ENCODE peak calls at places on chromosomes 6 and 20, in eight cellular contexts. T is mucosa of descending colon, Q is psoas muscle, J is uterus, M is SK-N-SH, O is tibial artery, A is cardiac muscle cell, G is mammary epithelial cell. X is an unnamed sample.

GRCh38 chr6:85372188-85372914 is 77.5 kb upstream of the NT5E start:
- DNase-seq in T (no peak), Q (no peak), J (no peak), M (no peak), O (no peak), A (peak; percentile 30), G (no peak), X (no peak)

GRCh38 chr6:436308-437041 is 44.9 kb downstream of the IRF4 start:
- DNase-seq in T (no peak), Q (no peak), J (no peak), M (peak; percentile 7), O (peak; percentile 41), A (peak; percentile 3), G (no peak), X (no peak)

GRCh38 chr20:50410343-50410742 is 99.8 kb upstream of the PTPN1 start:
- DNase-seq in T (no peak), Q (no peak), J (no peak), M (no peak), O (no peak), A (no peak), G (no peak), X (no peak)

GRCh38 chr20:10508468-10509251 is 73.6 kb downstream of the SLX4IP start:
- DNase-seq in T (no peak), Q (peak; percentile 53), J (peak; percentile 76), M (peak; percentile 53), O (peak; percentile 66), A (peak; percentile 68), G (no peak), X (no peak)

GRCh38 chr20:12173333-12173732 is 255.6 kb downstream of the BTBD3 start:
- DNase-seq in T (no peak), Q (no peak), J (no peak), M (no peak), O (no peak), A (no peak), G (peak; percentile 20), X (no peak)

GRCh38 chr20:63863798-63864544 is 1.1 kb upstream of the TPD52L2 start:
- DNase-seq in T (peak; percentile 96), Q (peak; percentile 91), J (peak; percentile 77), M (peak; percentile 77), O (peak; percentile 87), A (peak; percentile 85), G (peak; percentile 80), X (peak; percentile 90)

GRCh38 chr6:129016844-129017243 is 133.9 kb downstream of the LAMA2 start:
- DNase-seq in T (no peak), Q (no peak), J (no peak), M (no peak), O (no peak), A (no peak), G (no peak), X (no peak)

GRCh38 chr20:4154958-4155411 is 139.6 kb upstream of the RNF24 start:
- DNase-seq in T (no peak), Q (no peak), J (no peak), M (no peak), O (no peak), A (no peak), G (no peak), X (no peak)

GRCh38 chr6:90716345-90716744 is 129.5 kb upstream of the MAP3K7 start:
- DNase-seq in T (no peak), Q (no peak), J (no peak), M (no peak), O (no peak), A (no peak), G (no peak), X (no peak)

GRCh38 chr20:3405139-3405538 is 2.3 kb downstream of the DNAAF9 start:
- DNase-seq in T (no peak), Q (no peak), J (no peak), M (no peak), O (no peak), A (no peak), G (peak; percentile 47), X (no peak)

GRCh38 chr20:50038574-50038991 is 55.8 kb downstream of the SNAI1 start:
- DNase-seq in T (no peak), Q (no peak), J (no peak), M (no peak), O (no peak), A (no peak), G (no peak), X (peak; percentile 90)

GRCh38 chr20:23508896-23509579 is 18.1 kb downstream of the CST8 start:
- DNase-seq in T (no peak), Q (no peak), J (no peak), M (no peak), O (no peak), A (no peak), G (no peak), X (no peak)

GRCh38 chr6:13228264-13229204 is 99.8 kb downstream of the TBC1D7 start:
- DNase-seq in T (no peak), Q (no peak), J (no peak), M (no peak), O (no peak), A (no peak), G (no peak), X (no peak)

GRCh38 chr6:112983741-112984221 is 636.7 kb downstream of the RFPL4B start:
- DNase-seq in T (no peak), Q (no peak), J (no peak), M (no peak), O (no peak), A (peak; percentile 21), G (peak; percentile 3), X (no peak)

GRCh38 chr6:18457065-18457817 is 70.1 kb downstream of the RNF144B start:
- DNase-seq in T (no peak), Q (no peak), J (no peak), M (no peak), O (no peak), A (no peak), G (peak; percentile 66), X (no peak)

GRCh38 chr6:144722214-144722737 is 437.1 kb downstream of the UTRN start:
- DNase-seq in T (no peak), Q (no peak), J (no peak), M (no peak), O (no peak), A (peak; percentile 30), G (no peak), X (no peak)

GRCh38 chr6:51398793-51399192 is 580.1 kb downstream of the TFAP2B start:
- DNase-seq in T (no peak), Q (no peak), J (no peak), M (no peak), O (no peak), A (no peak), G (no peak), X (peak; percentile 34)

GRCh38 chr20:23371496-23371895 is 9.5 kb downstream of the GZF1 start:
- DNase-seq in T (no peak), Q (no peak), J (no peak), M (no peak), O (no peak), A (no peak), G (no peak), X (no peak)

GRCh38 chr20:20946122-20946759 is 159.9 kb downstream of the LINC00237 start:
- DNase-seq in T (no peak), Q (no peak), J (no peak), M (no peak), O (no peak), A (no peak), G (peak; percentile 14), X (no peak)

GRCh38 chr6:36682328-36683144 is 4.0 kb downstream of the CDKN1A start:
- DNase-seq in T (peak; percentile 91), Q (peak; percentile 71), J (peak; percentile 34), M (no peak), O (no peak), A (no peak), G (peak; percentile 99), X (no peak)
- H3K4me3 ChIP-seq in T (no peak overlapping the region), Q (peak overlapping the region; percentile 91), J (no peak overlapping the region), M (peak overlapping the region; percentile 53), O (peak overlapping the region; percentile 12), A (no peak overlapping the region), G (peak overlapping the region; percentile 39), X (no peak overlapping the region)

DNA sequence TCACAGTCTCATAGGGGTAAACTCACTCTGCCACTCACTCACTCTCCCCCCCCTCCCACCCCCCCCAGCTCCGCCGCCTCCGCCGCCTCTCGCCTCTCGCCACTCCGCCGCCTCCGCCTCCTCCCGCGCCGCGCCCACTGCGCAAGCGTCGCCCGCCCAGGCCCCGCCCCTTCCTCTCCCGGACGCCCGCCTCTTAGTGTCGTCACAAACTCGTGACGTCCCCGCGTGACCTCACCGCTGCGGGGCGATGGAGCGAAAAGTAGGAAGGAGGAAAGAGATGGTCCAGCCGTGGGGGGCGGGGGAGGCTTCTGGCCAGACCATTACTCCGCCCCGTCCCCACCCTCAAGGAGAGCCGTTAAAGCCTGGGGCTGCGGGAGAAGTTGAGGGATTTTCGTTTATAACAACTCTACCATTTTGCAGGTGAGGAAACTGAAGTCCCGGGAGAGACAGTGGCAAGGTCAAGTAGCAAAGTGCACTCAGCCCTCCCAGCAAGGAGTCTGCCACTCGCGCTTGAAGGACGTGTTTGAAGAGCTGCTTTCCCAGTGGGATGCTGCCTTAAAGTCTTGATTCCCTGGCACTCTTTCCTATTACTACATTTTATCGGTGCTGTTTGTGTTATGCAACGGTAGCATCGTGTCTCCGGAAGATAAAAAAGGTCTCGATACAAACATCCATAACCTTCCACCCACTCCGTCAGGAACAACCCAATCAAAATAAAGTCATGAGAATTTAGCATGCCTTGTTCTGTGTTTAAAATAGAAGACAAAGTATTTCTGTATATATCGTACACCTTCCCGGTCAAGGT is at the start of gene ILRUN:
- DNase-seq in T (peak; percentile 98), Q (peak; percentile 98), J (peak; percentile 96), M (peak; percentile 96), O (peak; percentile 96), A (peak; percentile 98), G (peak; percentile 93), X (peak; percentile 97)
- H3K4me1 ChIP-seq in T (peaks cover 13% of the 10 kb centered on the region), Q (peaks cover 31% of the 10 kb centered on the region), J (no peaks in the 10 kb centered on the region), M (peaks cover 10% of the 10 kb centered on the region), O (peaks cover 33% of the 10 kb centered on the region), A (peaks cover 12% of the 10 kb centered on the region), G (peaks cover 17% of the 10 kb centered on the region), X (peaks cover 11% of the 10 kb centered on the region)

GRCh38 chr20:46937140-46937523 is 42.5 kb downstream of the EYA2 start:
- DNase-seq in T (no peak), Q (no peak), J (no peak), M (no peak), O (no peak), A (no peak), G (no peak), X (no peak)

GRCh38 chr20:46939566-46939965 is 44.9 kb downstream of the EYA2 start:
- DNase-seq in T (no peak), Q (no peak), J (no peak), M (no peak), O (no peak), A (no peak), G (no peak), X (no peak)

GRCh38 chr20:46937827-46938226 is 43.2 kb downstream of the EYA2 start:
- DNase-seq in T (no peak), Q (no peak), J (no peak), M (no peak), O (no peak), A (no peak), G (no peak), X (no peak)

GRCh38 chr20:46940616-46941015 is 46.0 kb downstream of the EYA2 start:
- DNase-seq in T (no peak), Q (no peak), J (no peak), M (no peak), O (no peak), A (no peak), G (no peak), X (no peak)

GRCh38 chr20:46939031-46939430 is 44.4 kb downstream of the EYA2 start:
- DNase-seq in T (no peak), Q (no peak), J (no peak), M (peak; percentile 50), O (no peak), A (no peak), G (no peak), X (peak; percentile 54)
- TF ChIP-seq CTCF in T (no peak), Q (no peak), J (no peak), M (peak; percentile 37), O (no peak), A (no peak), G (peak; percentile 18), X (peak; percentile 9)

GRCh38 chr6:27141472-27142015 is 106.0 kb upstream of the PRSS16 start:
- DNase-seq in T (no peak), Q (no peak), J (no peak), M (no peak), O (no peak), A (no peak), G (no peak), X (no peak)
- H3K4me3 ChIP-seq in T (no peak overlapping the region), Q (no peak overlapping the region), J (no peak overlapping the region), M (peak overlapping the region; percentile 42), O (no peak overlapping the region), A (no peak overlapping the region), G (no peak overlapping the region), X (no peak overlapping the region)